ENCODE peak calls at places on chromosome 19, in ten cellular contexts. O is fibroblast of lung, X is cardiac fibroblast, N is retinal pigment epithelial cell, D is esophagus squamous epithelium, Y is heart right ventricle, R is astrocyte of the cerebellum, B is hepatocyte, Q is AG10803, T is transverse colon. C is an unnamed sample.

GRCh38 chr19:23832717-23833327 is 74.1 kb upstream of the ZNF681 start:
- DNase-seq in T (no peak), B (no peak), O (no peak), N (no peak), Q (no peak), X (no peak), D (no peak), R (no peak), Y (no peak), C (no peak)

GRCh38 chr19:17210296-17210695 is 4.9 kb upstream of the USE1 start:
- DNase-seq in N (no peak), X (no peak), Y (no peak), R (no peak), T (no peak), B (peak; percentile 7), D (no peak), O (no peak), Q (peak; percentile 10), C (no peak)

GRCh38 chr19:5253403-5254110 is 87.1 kb downstream of the PTPRS start:
- DNase-seq in Q (peak; percentile 18), R (no peak), O (peak; percentile 63), D (no peak), B (no peak), X (no peak), Y (no peak), T (no peak), N (no peak), C (no peak)

GRCh38 chr19:28126499-28126898 is 1086.5 kb downstream of the UQCRFS1 start:
- DNase-seq in D (no peak), R (no peak), O (peak; percentile 30), X (no peak), Y (no peak), Q (no peak), T (no peak), N (no peak), B (no peak), C (no peak)

GRCh38 chr19:54607782-54608150 is 14.3 kb downstream of the LILRA1 start:
- DNase-seq in D (no peak), X (no peak), N (no peak), T (no peak), Q (no peak), B (no peak), Y (no peak), O (no peak), R (no peak), C (no peak)

GRCh38 chr19:55651236-55651635 is 3.2 kb downstream of the CCDC106 start:
- DNase-seq in O (no peak), T (no peak), X (no peak), N (no peak), D (no peak), Q (no peak), B (no peak), Y (no peak), R (no peak), C (no peak)

GRCh38 chr19:55676384-55676783 is 1.4 kb downstream of the EPN1 start:
- DNase-seq in D (no peak), Q (peak; percentile 22), B (no peak), O (peak; percentile 10), Y (no peak), T (no peak), R (no peak), X (peak; percentile 39), N (no peak), C (no peak)

GRCh38 chr19:7857727-7858701 is 16.2 kb downstream of the PRR36 start:
- DNase-seq in N (no peak), O (no peak), Y (no peak), T (no peak), R (no peak), Q (no peak), B (peak; percentile 72), X (no peak), D (no peak), C (no peak)

GRCh38 chr19:22421797-22422196 is 349 bp downstream of the ZNF98 start:
- DNase-seq in R (no peak), X (no peak), Q (no peak), N (no peak), O (no peak), B (no peak), Y (no peak), T (no peak), D (no peak), C (no peak)

GRCh38 chr19:45952341-45952690 is 21.3 kb downstream of the NOVA2 start:
- DNase-seq in Y (no peak), D (no peak), N (no peak), B (no peak), Q (no peak), O (no peak), R (no peak), X (no peak), T (no peak), C (no peak)

GRCh38 chr19:5339950-5340636 is 519 bp downstream of the PTPRS start:
- DNase-seq in Q (no peak), B (peak; percentile 51), D (no peak), T (no peak), R (no peak), Y (no peak), O (no peak), X (no peak), N (no peak), C (no peak)

GRCh38 chr19:37348060-37348459 is 22.8 kb upstream of the ZNF527 start:
- DNase-seq in X (no peak), B (no peak), R (no peak), Y (no peak), O (no peak), N (no peak), Q (no peak), D (no peak), T (no peak), C (no peak)

DNA sequence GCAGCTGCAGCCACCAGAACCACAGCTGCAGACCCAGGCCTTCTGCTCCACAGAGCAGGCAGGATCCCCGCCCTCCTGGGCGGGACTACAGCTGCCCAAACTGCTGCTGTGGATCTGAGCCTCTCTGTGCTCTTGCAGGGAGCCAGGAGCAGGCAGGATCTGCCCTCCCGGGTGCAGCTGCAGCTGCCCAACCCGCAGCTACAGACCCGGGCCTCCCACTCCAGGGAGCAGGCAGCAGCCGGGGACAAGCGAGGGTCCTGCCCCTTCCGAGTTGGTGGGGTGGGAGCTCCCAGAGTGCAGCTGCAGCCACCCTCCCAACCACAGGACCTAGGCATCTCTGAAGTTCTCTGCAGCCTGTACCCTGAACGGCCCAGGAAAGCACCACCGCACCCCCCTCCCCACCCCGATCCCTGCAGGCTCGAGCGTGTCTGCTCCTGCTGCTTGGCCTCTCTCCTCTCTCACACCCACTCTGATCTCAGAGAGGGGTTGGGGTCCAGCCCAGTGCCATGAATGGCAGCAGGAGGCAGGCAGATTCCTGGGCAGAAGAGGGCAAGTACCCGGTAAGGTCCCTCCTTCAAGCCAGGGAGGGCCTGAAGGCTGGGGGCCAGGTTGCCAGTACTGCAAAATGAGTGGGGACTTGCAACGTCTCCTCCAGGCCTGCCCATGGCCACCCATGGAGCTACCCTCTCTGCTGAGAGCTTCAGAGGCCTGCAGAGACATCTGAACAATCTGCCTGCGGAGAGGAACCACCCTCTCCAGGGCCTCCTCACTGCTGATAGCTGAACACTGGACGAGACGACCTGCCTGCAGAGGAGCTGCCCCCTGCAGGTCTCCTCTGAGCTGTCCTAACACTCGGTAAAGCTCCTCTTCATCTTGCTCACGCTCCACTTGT is 16.4 kb upstream of the EMP3 start:
- DNase-seq in N (no peak), B (peak; percentile 66), X (peak; percentile 46), Y (no peak), O (no peak), T (no peak), R (no peak), D (no peak), Q (no peak), C (no peak)
- TF ChIP-seq CTCF in N (peak; percentile 32), B (peak; percentile 38), X (peak; percentile 30), Y (no peak), O (peak; percentile 34), T (no peak), R (peak; percentile 48), D (peak; percentile 17), Q (peak; percentile 33), C (peak; percentile 64)

DNA sequence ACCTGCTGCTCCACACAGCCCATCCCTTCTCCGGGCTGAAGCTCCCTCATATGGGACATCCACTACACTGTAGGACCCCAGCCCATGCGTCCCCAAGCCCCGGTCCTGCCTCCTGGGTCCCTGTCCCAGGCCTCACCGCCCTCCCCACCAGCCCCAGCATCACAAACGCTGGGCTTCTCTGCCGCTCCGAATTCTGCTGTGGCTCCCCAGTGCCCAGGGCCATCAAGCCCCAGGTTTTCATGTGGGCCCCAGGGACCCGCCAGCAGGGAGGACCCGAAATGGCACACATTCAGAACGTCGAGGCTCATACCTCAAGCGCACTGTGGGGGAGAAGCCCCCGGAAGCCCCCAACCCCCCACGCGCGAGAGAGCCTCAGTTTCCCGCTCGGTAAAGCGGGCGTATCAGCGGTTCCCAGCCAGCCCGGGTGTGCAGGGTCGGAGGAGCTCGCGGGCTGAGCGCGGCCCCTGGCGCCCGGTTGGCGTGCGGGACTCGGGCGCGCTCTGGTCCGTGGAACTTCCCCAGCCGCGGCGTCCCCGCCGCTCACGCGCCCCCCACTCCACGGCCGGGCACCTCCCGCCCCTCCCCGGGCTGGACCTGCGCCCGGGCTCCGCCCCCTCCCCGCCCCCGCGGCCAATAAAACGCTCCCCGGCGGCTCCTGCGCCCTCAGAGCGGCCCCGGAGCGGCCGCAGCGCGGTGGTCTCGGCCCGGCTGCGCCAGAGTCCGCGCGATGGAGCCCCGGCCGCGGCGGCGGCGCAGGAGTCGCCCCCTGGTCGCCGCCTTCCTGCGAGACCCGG is at the start of gene PLK5:
- DNase-seq in X (no peak), D (no peak), O (no peak), Q (no peak), B (no peak), Y (no peak), N (no peak), R (no peak), T (no peak), C (no peak)
- H3K4me3 ChIP-seq in X (no peak within 1 kb of the TSS), D (peak within 1 kb of the TSS; percentile 9), O (no peak within 1 kb of the TSS), Q (no peak within 1 kb of the TSS), B (no peak within 1 kb of the TSS), Y (peak within 1 kb of the TSS; percentile 7), N (no peak within 1 kb of the TSS), R (no peak within 1 kb of the TSS), T (peak within 1 kb of the TSS; percentile 20), C (no peak within 1 kb of the TSS)

DNA sequence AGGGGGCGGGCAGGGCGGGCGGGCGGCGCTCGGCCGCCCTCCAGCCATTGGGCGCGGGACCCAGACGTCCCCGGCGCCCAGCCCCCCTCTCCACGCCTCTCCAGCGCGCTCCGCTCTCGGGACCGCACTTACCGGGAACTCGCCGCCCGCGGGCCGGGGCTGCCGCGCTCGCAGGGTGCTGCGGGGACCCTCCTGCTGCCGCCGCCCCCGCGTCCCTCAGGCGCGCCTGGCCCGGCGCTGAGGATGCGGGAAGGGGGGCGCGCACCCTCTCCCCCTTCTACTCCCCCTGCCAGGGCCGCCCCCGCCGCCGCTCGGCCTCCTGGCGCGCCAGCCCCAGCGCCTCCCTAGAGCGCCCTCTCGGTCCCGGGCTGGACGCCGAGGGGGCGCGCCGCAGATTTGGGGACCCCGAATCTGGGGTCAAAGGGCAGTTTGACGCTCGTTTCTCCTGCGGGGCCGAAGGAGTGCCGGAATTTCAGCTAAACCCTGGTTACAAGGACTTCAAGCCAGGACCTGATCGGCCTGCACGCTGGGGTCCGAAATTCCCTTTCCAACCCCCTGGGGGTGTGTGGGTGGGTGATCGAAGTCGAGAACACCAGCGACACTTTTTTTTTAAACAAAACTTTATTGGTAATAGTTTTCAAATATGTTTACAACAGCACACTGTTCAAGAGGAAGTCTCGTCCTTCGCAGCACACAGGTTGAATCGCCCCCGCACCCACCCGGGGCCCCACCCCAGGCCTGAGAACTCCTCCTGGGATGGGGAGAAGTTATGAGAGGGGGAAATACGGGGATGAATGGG is 734 bp upstream of the SAMD1 start:
- DNase-seq in R (no peak), O (peak; percentile 67), T (peak; percentile 89), N (no peak), D (no peak), Q (peak; percentile 60), B (peak; percentile 66), X (peak; percentile 71), Y (peak; percentile 56), C (no peak)
- TF ChIP-seq CTCF in R (no peak), O (peak; percentile 43), T (no peak), N (peak; percentile 18), D (peak; percentile 19), Q (peak; percentile 25), B (peak; percentile 43), X (peak; percentile 15), Y (no peak), C (peak; percentile 7)

GRCh38 chr19:42370068-42370520 is 20.0 kb downstream of the CNFN start:
- DNase-seq in T (no peak), B (no peak), D (no peak), O (no peak), X (no peak), Y (no peak), R (no peak), N (no peak), Q (no peak), C (no peak)
- H3K4me3 ChIP-seq in T (no peak overlapping the region), B (no peak overlapping the region), D (no peak overlapping the region), O (no peak overlapping the region), X (no peak overlapping the region), Y (no peak overlapping the region), R (no peak overlapping the region), N (no peak overlapping the region), Q (no peak overlapping the region), C (no peak overlapping the region)

C was measured in AG04449.